ENCODE peak calls at places on chromosome 6, in ten cellular contexts. M is effector memory CD8-positive, alpha-beta T cell; U is activated naive CD4-positive, alpha-beta T cell treated with anti-CD3 and anti-CD28 coated beads, Interleukin-2, amount 50 U/mL, for 72 hours; S is upper lobe of left lung; X is heart left ventricle; A is activated CD8-positive, alpha-beta T cell treated with anti-CD3 and anti-CD28 coated beads for 36 hours; Y is pancreas; E is WTC11; D is natural killer cell; H is psoas muscle. J is an unnamed sample.

GRCh38 chr6:169945117-169945516 is 193.7 kb downstream of the ERMARD start:
- ATAC-seq in M (no peak), U (no peak), S (no peak), X (no peak), A (no peak), Y (no peak), E (no peak), D (no peak), H (no peak), J (no peak)

GRCh38 chr6:12266571-12266970 is 23.6 kb upstream of the EDN1 start:
- ATAC-seq in M (no peak), U (peak; percentile 24), S (no peak), X (no peak), A (no peak), Y (no peak), E (no peak), D (no peak), H (no peak), J (no peak)

GRCh38 chr6:154931741-154932424 is 63.2 kb upstream of the TIAM2 start:
- ATAC-seq in M (no peak), U (no peak), S (no peak), X (no peak), A (no peak), Y (no peak), E (peak; percentile 32), D (no peak), H (no peak), J (peak; percentile 48)

GRCh38 chr6:44188819-44189218 is 27.9 kb upstream of the MYMX start:
- ATAC-seq in M (no peak), U (no peak), S (no peak), X (no peak), A (no peak), Y (no peak), E (no peak), D (no peak), H (no peak), J (no peak)

GRCh38 chr6:106702451-106703110 is 73.2 kb downstream of the QRSL1 start:
- ATAC-seq in M (peak; percentile 54), U (no peak), S (no peak), X (no peak), A (no peak), Y (peak; percentile 96), E (no peak), D (no peak), H (no peak), J (peak; percentile 98)

GRCh38 chr6:42007753-42008528 is 42.4 kb upstream of the TAF8 start:
- ATAC-seq in M (peak; percentile 89), U (peak; percentile 51), S (peak; percentile 27), X (no peak), A (peak; percentile 47), Y (no peak), E (no peak), D (peak; percentile 88), H (no peak), J (peak; percentile 63)

GRCh38 chr6:121682666-121683065 is 247.2 kb downstream of the GJA1 start:
- ATAC-seq in M (no peak), U (no peak), S (no peak), X (no peak), A (no peak), Y (no peak), E (no peak), D (no peak), H (no peak), J (no peak)

GRCh38 chr6:110039996-110040383 is 61.9 kb downstream of the GPR6 start:
- ATAC-seq in M (peak; percentile 61), U (peak; percentile 67), S (peak; percentile 60), X (peak; percentile 64), A (peak; percentile 71), Y (peak; percentile 89), E (peak; percentile 69), D (peak; percentile 56), H (no peak), J (peak; percentile 77)

GRCh38 chr6:154899825-154900468 is 95.2 kb upstream of the TIAM2 start:
- ATAC-seq in M (no peak), U (no peak), S (no peak), X (no peak), A (no peak), Y (no peak), E (no peak), D (no peak), H (no peak), J (no peak)

GRCh38 chr6:88972504-88973423 is 9.3 kb upstream of the RNGTT start:
- ATAC-seq in M (no peak), U (no peak), S (no peak), X (no peak), A (no peak), Y (no peak), E (peak; percentile 89), D (no peak), H (no peak), J (no peak)

GRCh38 chr6:37477656-37478435 is 21.8 kb downstream of the CCDC167 start:
- ATAC-seq in M (no peak), U (peak; percentile 16), S (no peak), X (no peak), A (no peak), Y (no peak), E (no peak), D (no peak), H (no peak), J (no peak)

GRCh38 chr6:164928041-164928321 is 381.4 kb downstream of the C6orf118 start:
- ATAC-seq in M (no peak), U (no peak), S (no peak), X (no peak), A (no peak), Y (no peak), E (no peak), D (no peak), H (no peak), J (no peak)

GRCh38 chr6:28137458-28138020 is 4.1 kb upstream of the ZKSCAN8 start:
- ATAC-seq in M (peak; percentile 55), U (peak; percentile 68), S (no peak), X (peak; percentile 1), A (peak; percentile 59), Y (peak; percentile 5), E (no peak), D (peak; percentile 61), H (no peak), J (peak; percentile 80)

GRCh38 chr6:73027691-73028090 is 197.6 kb downstream of the KHDC1L start:
- ATAC-seq in M (no peak), U (no peak), S (no peak), X (no peak), A (no peak), Y (no peak), E (no peak), D (no peak), H (no peak), J (no peak)

GRCh38 chr6:18280084-18280483 is 15.8 kb upstream of the DEK start:
- ATAC-seq in M (no peak), U (no peak), S (no peak), X (no peak), A (no peak), Y (no peak), E (no peak), D (no peak), H (peak; percentile 46), J (no peak)

GRCh38 chr6:19759117-19759880 is 77.9 kb upstream of the ID4 start:
- ATAC-seq in M (no peak), U (no peak), S (no peak), X (no peak), A (no peak), Y (no peak), E (no peak), D (no peak), H (no peak), J (no peak)

GRCh38 chr6:23073851-23074250 is 504.5 kb downstream of the HDGFL1 start:
- ATAC-seq in M (no peak), U (no peak), S (no peak), X (no peak), A (no peak), Y (no peak), E (no peak), D (no peak), H (no peak), J (no peak)

GRCh38 chr6:127796713-127797112 is 104.1 kb downstream of the THEMIS start:
- ATAC-seq in M (no peak), U (peak; percentile 58), S (no peak), X (no peak), A (peak; percentile 37), Y (no peak), E (no peak), D (no peak), H (no peak), J (no peak)

GRCh38 chr6:19268117-19268516 is 569.1 kb upstream of the ID4 start:
- ATAC-seq in M (no peak), U (no peak), S (no peak), X (no peak), A (no peak), Y (no peak), E (no peak), D (no peak), H (no peak), J (no peak)

GRCh38 chr6:25953733-25954132 is 8.9 kb upstream of the TRIM38 start:
- ATAC-seq in M (no peak), U (no peak), S (peak; percentile 8), X (no peak), A (no peak), Y (no peak), E (no peak), D (no peak), H (no peak), J (no peak)

J was measured in stimulated activated memory B cell treated with anti-CD40 and anti-IgM and Interleukin-4, amounts not matched to agents 10 μg/mL and 1 μg/mL and 100 μg/mL, for 72 hours.